ENCODE peak calls at places on chromosomes 11 and 22, in six cellular contexts. A, D, F, I, S and Y are unnamed samples.

GRCh38 chr11:28899706-28900105 is 791.5 kb downstream of the METTL15 start:
- DNase-seq in A (no peak), D (no peak), F (no peak), I (no peak), S (no peak), Y (no peak)

GRCh38 chr22:42803454-42803853 is 53.6 kb downstream of the ARFGAP3 start:
- DNase-seq in A (no peak), D (no peak), F (peak), I (no peak), S (no peak), Y (no peak)

GRCh38 chr11:33936745-33937612 is 45.1 kb upstream of the LMO2 start:
- DNase-seq in A (peak), D (no peak), F (peak), I (peak), S (peak), Y (no peak)

GRCh38 chr11:68002943-68003845 is 703 bp downstream of the UNC93B1 start:
- DNase-seq in A (peak), D (no peak), F (no peak), I (peak), S (no peak), Y (peak)

GRCh38 chr11:82229346-82229745 is 504.3 kb downstream of the FAM181B start:
- DNase-seq in A (no peak), D (no peak), F (no peak), I (no peak), S (no peak), Y (no peak)

GRCh38 chr11:75342966-75343870 is 8.2 kb downstream of the ARRB1 start:
- DNase-seq in A (peak), D (no peak), F (no peak), I (no peak), S (no peak), Y (no peak)

GRCh38 chr22:24043957-24044356 is 32.9 kb downstream of the CABIN1 start:
- DNase-seq in A (no peak), D (no peak), F (no peak), I (no peak), S (no peak), Y (no peak)

GRCh38 chr22:46297151-46297819 is 615 bp downstream of the GTSE1 start:
- DNase-seq in A (no peak), D (no peak), F (peak), I (peak), S (peak), Y (no peak)

GRCh38 chr22:49858827-49859226 is 5.2 kb downstream of the ZBED4 start:
- DNase-seq in A (no peak), D (no peak), F (no peak), I (no peak), S (no peak), Y (no peak)

GRCh38 chr11:73461844-73462435 is 85.7 kb downstream of the RELT start:
- DNase-seq in A (no peak), D (no peak), F (no peak), I (no peak), S (no peak), Y (no peak)

GRCh38 chr11:834371-835316 is 1.9 kb downstream of the CD151 start:
- DNase-seq in A (no peak), D (no peak), F (peak), I (no peak), S (peak), Y (no peak)

GRCh38 chr11:34262601-34263081 is 95.2 kb downstream of the ABTB2 start:
- DNase-seq in A (no peak), D (no peak), F (no peak), I (no peak), S (no peak), Y (no peak)

GRCh38 chr22:23325183-23325582 is 144.9 kb downstream of the BCR start:
- DNase-seq in A (no peak), D (no peak), F (no peak), I (no peak), S (no peak), Y (no peak)

GRCh38 chr22:30905696-30906341 is 62.8 kb downstream of the MORC2 start:
- DNase-seq in A (peak), D (no peak), F (no peak), I (no peak), S (no peak), Y (no peak)

GRCh38 chr11:71281901-71282300 is 29.5 kb upstream of the SHANK2 start:
- DNase-seq in A (no peak), D (no peak), F (no peak), I (no peak), S (no peak), Y (no peak)

GRCh38 chr22:49282596-49282995 is 545.1 kb downstream of the BRD1 start:
- DNase-seq in A (no peak), D (no peak), F (no peak), I (no peak), S (no peak), Y (no peak)

GRCh38 chr11:8838248-8838647 is 72.7 kb upstream of the AKIP1 start:
- DNase-seq in A (no peak), D (peak), F (no peak), I (no peak), S (peak), Y (no peak)

GRCh38 chr11:22666700-22667439 is 459 bp downstream of the GAS2 start:
- DNase-seq in A (no peak), D (no peak), F (peak), I (peak), S (peak), Y (no peak)

GRCh38 chr22:20154602-20155183 is 3.8 kb upstream of the CCDC188 start:
- DNase-seq in A (peak), D (no peak), F (no peak), I (no peak), S (no peak), Y (no peak)

GRCh38 chr22:32897400-32897799 is 95.9 kb downstream of the TIMP3 start:
- DNase-seq in A (no peak), D (no peak), F (no peak), I (no peak), S (peak), Y (no peak)

GRCh38 chr11:111571829-111572501 is 30.3 kb upstream of the SIK2 start:
- DNase-seq in A (no peak), D (no peak), F (no peak), I (no peak), S (peak), Y (no peak)

GRCh38 chr11:68430801-68431200 is 29.8 kb upstream of the PPP6R3 start:
- DNase-seq in A (no peak), D (no peak), F (no peak), I (no peak), S (no peak), Y (no peak)

GRCh38 chr11:60978546-60979380 is 7.3 kb downstream of the CD6 start:
- DNase-seq in A (no peak), D (no peak), F (no peak), I (no peak), S (peak), Y (no peak)

GRCh38 chr11:83628622-83629347 is 342.6 kb upstream of the CCDC90B start:
- DNase-seq in A (no peak), D (no peak), F (no peak), I (no peak), S (no peak), Y (no peak)

GRCh38 chr11:2576116-2576515 is 123.7 kb downstream of the KCNQ1OT1 start:
- DNase-seq in A (no peak), D (no peak), F (no peak), I (no peak), S (no peak), Y (no peak)

DNA sequence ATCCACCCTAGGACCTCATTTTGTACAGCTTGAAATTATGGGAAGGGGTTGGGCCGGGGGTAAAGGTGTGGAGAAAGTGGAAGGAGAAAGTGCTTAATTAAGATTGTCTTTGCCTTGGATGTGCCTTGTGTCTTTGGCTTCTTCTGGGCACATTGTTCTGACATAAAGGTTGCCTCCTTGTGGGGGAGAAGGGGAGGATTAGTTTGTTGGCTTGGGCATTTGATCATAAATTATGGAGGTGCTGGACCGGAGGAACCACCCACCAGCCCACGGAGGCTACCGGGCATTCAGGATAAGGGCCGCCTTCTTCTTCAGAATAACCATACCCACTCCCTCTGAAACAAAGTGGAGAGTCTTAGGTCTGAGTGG is 1.3 kb downstream of the PAFAH1B2 start:
- DNase-seq in A (peak), D (no peak), F (no peak), I (peak), S (peak), Y (no peak)
- TF ChIP-seq CTCF in A (peak), D (peak), F (peak), I (no peak), S (peak), Y (no peak)

DNA sequence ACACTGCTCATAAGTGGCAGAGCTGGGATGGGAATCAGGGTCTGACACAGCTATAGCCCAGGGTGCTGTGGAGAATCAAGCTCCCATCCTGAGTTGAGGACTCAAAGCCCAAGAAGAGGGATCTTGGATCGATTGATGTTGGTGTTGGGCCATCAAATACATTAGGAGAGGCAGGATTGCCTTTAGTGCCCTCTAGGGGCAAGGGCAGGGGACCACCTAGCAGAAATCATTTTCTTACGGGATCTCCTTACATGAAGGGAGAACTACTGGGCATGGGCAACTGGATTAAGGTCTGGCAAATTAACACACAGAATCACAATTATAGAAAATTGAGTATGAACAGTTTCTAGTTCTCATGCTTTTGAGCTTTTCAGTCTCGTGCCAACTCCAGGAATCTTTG is 24.9 kb upstream of the EMSY start:
- DNase-seq in A (peak), D (no peak), F (no peak), I (peak), S (no peak), Y (no peak)
- TF ChIP-seq CTCF in A (peak), D (peak), F (peak), I (peak), S (peak), Y (peak)

GRCh38 chr11:106306942-106307341 is 229.5 kb downstream of the AASDHPPT start:
- DNase-seq in A (no peak), D (no peak), F (no peak), I (no peak), S (no peak), Y (no peak)
- TF ChIP-seq CTCF in A (no peak), D (peak), F (no peak), I (no peak), S (peak), Y (no peak)

GRCh38 chr11:63761870-63762661 is 6.5 kb downstream of the ZFTA start:
- DNase-seq in A (no peak), D (no peak), F (peak), I (peak), S (no peak), Y (no peak)

GRCh38 chr11:63762662-63763505 is 5.7 kb downstream of the ZFTA start:
- DNase-seq in A (no peak), D (no peak), F (peak), I (peak), S (peak), Y (no peak)

GRCh38 chr11:63760487-63761079 is 8.0 kb downstream of the ZFTA start:
- DNase-seq in A (no peak), D (no peak), F (no peak), I (no peak), S (no peak), Y (no peak)

GRCh38 chr11:63761173-63761572 is 7.4 kb downstream of the ZFTA start:
- DNase-seq in A (no peak), D (no peak), F (no peak), I (no peak), S (no peak), Y (no peak)

GRCh38 chr11:63756919-63757761 is 11.4 kb downstream of the ZFTA start:
- DNase-seq in A (no peak), D (no peak), F (no peak), I (no peak), S (no peak), Y (no peak)
- TF ChIP-seq CTCF in A (no peak), D (no peak), F (no peak), I (no peak), S (no peak), Y (no peak)

GRCh38 chr11:13486926-13487660 is 8.7 kb downstream of the PTH start:
- DNase-seq in A (peak), D (no peak), F (peak), I (peak), S (no peak), Y (peak)

DNA sequence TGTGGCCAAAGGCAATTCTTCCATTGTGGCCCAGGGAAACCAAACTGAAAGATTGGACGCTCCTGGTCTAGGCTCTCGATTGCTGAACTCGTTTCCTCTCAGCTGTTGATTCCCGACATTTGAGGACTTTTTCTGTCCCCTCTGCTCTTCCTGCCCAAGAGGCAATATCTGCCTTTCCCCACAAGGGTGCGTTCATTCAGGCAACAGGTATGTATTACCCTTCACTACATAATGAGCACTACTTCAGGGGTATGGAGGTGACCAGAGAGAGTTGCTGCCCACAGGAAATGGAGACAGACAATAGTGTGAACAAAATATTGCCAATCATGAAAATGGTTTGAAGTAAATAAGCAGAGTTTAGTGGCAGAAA is 8.2 kb downstream of the PTH start:
- DNase-seq in A (peak), D (no peak), F (no peak), I (no peak), S (no peak), Y (peak)
- TF ChIP-seq CTCF in A (peak), D (peak), F (no peak), I (no peak), S (peak), Y (peak)

DNA sequence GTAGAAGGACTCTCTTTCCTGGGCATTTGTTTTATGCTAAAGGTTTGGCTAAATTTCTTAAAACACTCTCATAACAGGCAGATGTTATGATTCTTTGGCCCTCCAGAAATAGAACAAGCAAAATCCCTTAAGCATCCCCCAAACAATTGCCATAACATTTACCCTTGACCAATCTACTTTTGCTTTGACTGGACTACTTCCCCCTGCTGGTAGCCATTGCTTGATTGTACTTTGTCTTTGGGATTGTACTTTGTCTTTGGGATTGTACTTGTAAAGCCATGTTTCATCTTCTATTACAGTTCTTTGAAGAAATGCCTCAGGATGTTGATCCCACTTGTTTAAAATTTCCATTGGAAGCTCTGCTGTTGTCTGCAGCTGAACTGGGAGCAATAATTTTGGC is 53.3 kb upstream of the GLYAT start:
- DNase-seq in A (no peak), D (no peak), F (no peak), I (no peak), S (no peak), Y (no peak)
- TF ChIP-seq CTCF in A (no peak), D (no peak), F (no peak), I (no peak), S (peak), Y (no peak)

DNA sequence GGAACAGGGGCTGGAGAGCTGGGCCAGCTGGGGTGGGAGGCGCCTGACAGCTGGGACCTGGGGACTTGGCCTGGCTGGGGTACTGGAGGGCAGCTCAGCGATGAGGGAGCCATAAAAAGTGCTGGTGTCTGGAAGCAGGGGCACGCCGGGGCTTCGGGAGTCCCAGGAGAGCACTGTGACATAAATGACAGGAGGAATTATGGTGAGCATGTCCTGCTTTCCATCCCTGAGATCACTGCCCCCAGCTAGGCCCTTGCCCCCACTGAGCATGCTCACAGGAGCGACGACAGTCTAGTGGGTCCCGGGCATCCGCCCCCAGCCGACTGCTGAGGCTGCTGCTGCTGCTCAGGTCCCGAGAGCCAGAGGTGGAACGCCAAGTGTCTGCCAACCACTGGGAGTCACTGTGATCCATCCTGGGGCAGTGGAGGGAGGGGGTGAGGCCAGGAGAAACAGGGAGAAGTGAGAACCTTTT is 6.2 kb downstream of the ROBO4 start:
- DNase-seq in A (no peak), D (no peak), F (peak), I (peak), S (no peak), Y (no peak)
- TF ChIP-seq CTCF in A (no peak), D (no peak), F (no peak), I (no peak), S (no peak), Y (no peak)

DNA sequence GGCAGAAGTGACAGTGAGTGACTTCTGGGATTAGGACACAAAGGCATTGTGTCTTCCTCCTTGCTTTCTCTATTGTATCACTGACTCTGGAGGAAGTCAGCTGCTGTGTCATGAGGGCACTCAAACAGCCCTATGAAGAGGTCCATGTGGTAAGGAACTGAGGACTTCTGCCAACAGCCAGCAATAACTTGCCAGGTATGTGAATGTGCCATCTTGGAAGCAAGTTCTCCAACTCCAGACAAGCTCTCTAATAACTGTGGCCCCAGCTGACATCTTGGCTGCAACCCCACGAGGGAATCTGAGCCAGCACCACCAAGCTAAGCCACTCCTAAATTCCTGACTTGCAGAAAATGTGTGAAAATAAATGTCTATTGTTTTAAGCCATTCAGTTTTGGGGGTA is 83.6 kb upstream of the ZBED5 start:
- DNase-seq in A (no peak), D (no peak), F (no peak), I (no peak), S (no peak), Y (no peak)
- TF ChIP-seq CTCF in A (no peak), D (no peak), F (no peak), I (no peak), S (no peak), Y (no peak)

DNA sequence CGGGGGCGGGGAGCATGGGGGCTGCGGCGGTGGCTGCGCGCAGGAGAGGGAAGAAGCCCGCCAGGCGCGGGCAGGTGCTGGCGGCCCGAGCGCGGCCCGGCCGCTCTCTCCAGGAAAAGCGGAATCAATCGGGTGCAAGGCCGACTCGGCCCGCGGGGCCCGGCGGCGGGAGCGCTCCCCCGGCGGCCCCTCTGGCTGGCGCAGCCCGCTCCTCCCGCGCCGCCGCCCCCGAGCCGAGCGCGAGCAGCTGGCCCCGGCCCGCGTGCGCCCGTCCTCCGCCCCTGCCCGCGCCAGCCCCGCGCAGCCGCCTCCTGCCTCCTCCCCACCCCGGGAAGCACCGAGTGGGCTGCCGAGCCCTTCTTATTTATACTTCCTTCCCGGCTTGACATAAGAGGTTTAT is at the start of gene ADAMTS8:
- DNase-seq in A (no peak), D (no peak), F (no peak), I (peak), S (no peak), Y (no peak)
- TF ChIP-seq CTCF in A (no peak), D (no peak), F (no peak), I (no peak), S (no peak), Y (no peak)

DNA sequence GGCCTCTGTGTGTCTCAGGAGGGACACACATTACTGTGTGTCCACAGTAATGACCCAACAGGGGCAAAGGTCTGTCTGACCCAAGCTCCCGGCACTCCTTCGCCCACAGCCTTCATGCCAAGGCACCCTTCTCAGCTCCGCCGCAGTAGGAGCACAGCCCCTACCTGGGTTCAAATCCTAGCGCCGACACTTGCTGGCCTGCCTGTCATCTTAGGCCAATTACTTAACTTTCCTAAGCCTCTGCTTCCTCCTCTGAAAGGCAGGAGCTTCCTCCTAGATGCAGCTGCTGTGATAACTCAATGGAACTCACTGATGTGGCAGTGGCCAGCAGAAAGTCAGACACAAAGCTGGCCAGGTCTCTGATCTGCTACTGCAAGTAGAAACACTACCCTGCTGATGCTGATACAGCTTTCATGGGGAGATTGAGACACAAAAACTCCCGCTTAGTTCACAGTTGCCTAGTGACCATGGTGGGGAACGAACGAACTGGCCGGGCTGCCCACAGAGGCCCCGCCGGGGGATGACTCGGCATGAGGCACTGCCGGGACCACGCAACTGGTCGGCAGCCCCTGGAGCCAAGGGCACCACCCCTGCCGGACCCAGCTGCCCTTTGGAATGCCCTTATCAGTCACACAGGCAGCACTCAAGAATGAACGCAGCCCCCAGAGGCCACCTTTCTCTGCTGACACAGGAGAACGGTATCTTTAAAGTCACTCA is 8.1 kb downstream of the EHD1 start:
- DNase-seq in A (peak), D (no peak), F (no peak), I (no peak), S (peak), Y (no peak)
- TF ChIP-seq CTCF in A (no peak), D (no peak), F (no peak), I (no peak), S (no peak), Y (no peak)